ENCODE peak calls at places on chromosomes 2 and 18, in four cellular contexts. C is spleen, N is endothelial cell, X is AG04450. O is an unnamed sample.

GRCh38 chr2:225282858-225283693 is 116.4 kb upstream of the NYAP2 start:
- DNase-seq in C (no peak), N (peak), X (no peak), O (peak)

GRCh38 chr18:46290440-46291020 is 186.3 kb downstream of the HAUS1 start:
- DNase-seq in C (no peak), N (no peak), X (no peak), O (no peak)

GRCh38 chr2:237209885-237210284 is 124.2 kb downstream of the COPS8 start:
- DNase-seq in C (no peak), N (no peak), X (no peak), O (no peak)

GRCh38 chr2:200356794-200357472 is 50.4 kb downstream of the SPATS2L start:
- DNase-seq in C (no peak), N (no peak), X (peak), O (peak)

GRCh38 chr18:37561986-37562385 is 3.6 kb downstream of the CELF4 start:
- DNase-seq in C (peak), N (no peak), X (no peak), O (no peak)

GRCh38 chr2:36366491-36367120 is 11.0 kb downstream of the CRIM1 start:
- DNase-seq in C (no peak), N (no peak), X (no peak), O (no peak)

GRCh38 chr2:63594622-63595021 is 5.9 kb downstream of the MDH1 start:
- DNase-seq in C (no peak), N (no peak), X (no peak), O (no peak)

GRCh38 chr18:79458131-79458838 is 62.6 kb downstream of the NFATC1 start:
- DNase-seq in C (no peak), N (peak), X (peak), O (peak)

GRCh38 chr2:230614913-230615332 is 97.7 kb upstream of the CAB39 start:
- DNase-seq in C (peak), N (no peak), X (no peak), O (no peak)

GRCh38 chr2:175937216-175937615 is 64.9 kb downstream of the LNPK start:
- DNase-seq in C (no peak), N (no peak), X (no peak), O (no peak)

GRCh38 chr2:168626610-168627009 is 170.5 kb downstream of the CERS6 start:
- DNase-seq in C (no peak), N (no peak), X (no peak), O (no peak)

GRCh38 chr2:145007673-145008263 is 487.8 kb upstream of the ZEB2 start:
- DNase-seq in C (no peak), N (no peak), X (no peak), O (peak)

GRCh38 chr2:36357506-36358316 is 2.1 kb downstream of the CRIM1 start:
- DNase-seq in C (peak), N (peak), X (peak), O (peak)

GRCh38 chr2:169160926-169161481 is 91.6 kb downstream of the DHRS9 start:
- DNase-seq in C (no peak), N (no peak), X (no peak), O (no peak)

GRCh38 chr2:96144481-96145027 is 686 bp downstream of the DUSP2 start:
- DNase-seq in C (peak), N (no peak), X (no peak), O (no peak)

GRCh38 chr2:103959174-103960125 is 894.5 kb upstream of the POU3F3 start:
- DNase-seq in C (no peak), N (peak), X (no peak), O (no peak)

GRCh38 chr2:240300261-240300821 is 135.1 kb upstream of the GPC1 start:
- DNase-seq in C (peak), N (no peak), X (no peak), O (no peak)

GRCh38 chr2:103285354-103285753 is 523.5 kb downstream of the TMEM182 start:
- DNase-seq in C (no peak), N (no peak), X (no peak), O (no peak)

GRCh38 chr2:107776333-107776732 is 50.4 kb upstream of the RGPD4 start:
- DNase-seq in C (no peak), N (no peak), X (no peak), O (no peak)

GRCh38 chr2:235766206-235766794 is 272.5 kb downstream of the AGAP1 start:
- DNase-seq in C (no peak), N (peak), X (peak), O (peak)

GRCh38 chr2:148876589-148877402 is 1.8 kb downstream of the KIF5C start:
- DNase-seq in C (peak), N (peak), X (no peak), O (no peak)

GRCh38 chr18:76814256-76814655 is 8.1 kb upstream of the ZNF236 start:
- DNase-seq in C (no peak), N (no peak), X (no peak), O (no peak)

GRCh38 chr18:76817888-76818611 is 4.3 kb upstream of the ZNF236 start:
- DNase-seq in C (no peak), N (no peak), X (no peak), O (no peak)

GRCh38 chr18:76821356-76821874 is 942 bp upstream of the ZNF236 start:
- DNase-seq in C (no peak), N (no peak), X (no peak), O (no peak)

GRCh38 chr18:76819411-76820136 is 2.8 kb upstream of the ZNF236 start:
- DNase-seq in C (no peak), N (no peak), X (no peak), O (no peak)

DNA sequence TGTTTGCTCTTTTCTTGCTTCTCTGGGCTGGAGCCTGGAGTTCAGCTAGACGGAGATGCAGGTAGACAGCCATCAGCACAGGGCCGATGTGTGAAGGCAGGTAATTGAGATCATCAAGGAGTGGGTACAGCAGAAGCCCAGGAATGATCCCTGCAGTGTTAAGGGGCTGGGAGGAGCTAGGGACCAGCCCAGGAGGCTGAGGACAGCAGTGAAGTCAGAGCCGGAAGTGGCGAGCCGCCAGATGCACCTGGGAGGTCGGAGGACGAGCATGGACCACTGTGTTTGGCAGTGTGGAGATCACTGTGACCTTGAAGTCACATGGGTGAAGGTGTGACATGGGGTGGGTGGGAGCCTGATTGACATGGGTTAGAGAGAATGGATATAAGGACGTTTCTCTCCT is 6.2 kb upstream of the ZNF236 start:
- DNase-seq in C (no peak), N (no peak), X (no peak), O (no peak)
- TF ChIP-seq CTCF in C (no peak), N (no peak), X (no peak), O (no peak)

GRCh38 chr18:50644807-50645206 is 84.9 kb downstream of the MAPK4 start:
- DNase-seq in C (no peak), N (peak), X (no peak), O (no peak)
- TF ChIP-seq CTCF in C (no peak), N (no peak), X (no peak), O (peak)

GRCh38 chr2:135798762-135799161 is 38.2 kb downstream of the LCT start:
- DNase-seq in C (no peak), N (no peak), X (no peak), O (peak)

GRCh38 chr2:135797497-135798274 is 39.3 kb downstream of the LCT start:
- DNase-seq in C (peak), N (peak), X (peak), O (peak)

GRCh38 chr2:135798275-135798705 is 38.7 kb downstream of the LCT start:
- DNase-seq in C (no peak), N (no peak), X (no peak), O (no peak)

GRCh38 chr2:135800513-135801460 is 36.2 kb downstream of the LCT start:
- DNase-seq in C (no peak), N (no peak), X (no peak), O (no peak)

GRCh38 chr2:135799738-135800137 is 37.2 kb downstream of the LCT start:
- DNase-seq in C (no peak), N (no peak), X (no peak), O (no peak)
- TF ChIP-seq CTCF in C (no peak), N (no peak), X (no peak), O (no peak)

GRCh38 chr2:121694398-121695178 is 42.1 kb downstream of the NIFK start:
- DNase-seq in C (no peak), N (no peak), X (no peak), O (peak)

GRCh38 chr2:121686218-121686617 is 37.0 kb upstream of the CLASP1 start:
- DNase-seq in C (no peak), N (no peak), X (no peak), O (no peak)

GRCh38 chr2:121690095-121690494 is 40.8 kb upstream of the CLASP1 start:
- DNase-seq in C (no peak), N (no peak), X (no peak), O (no peak)

GRCh38 chr2:121688820-121689219 is 39.6 kb upstream of the CLASP1 start:
- DNase-seq in C (no peak), N (no peak), X (no peak), O (no peak)

DNA sequence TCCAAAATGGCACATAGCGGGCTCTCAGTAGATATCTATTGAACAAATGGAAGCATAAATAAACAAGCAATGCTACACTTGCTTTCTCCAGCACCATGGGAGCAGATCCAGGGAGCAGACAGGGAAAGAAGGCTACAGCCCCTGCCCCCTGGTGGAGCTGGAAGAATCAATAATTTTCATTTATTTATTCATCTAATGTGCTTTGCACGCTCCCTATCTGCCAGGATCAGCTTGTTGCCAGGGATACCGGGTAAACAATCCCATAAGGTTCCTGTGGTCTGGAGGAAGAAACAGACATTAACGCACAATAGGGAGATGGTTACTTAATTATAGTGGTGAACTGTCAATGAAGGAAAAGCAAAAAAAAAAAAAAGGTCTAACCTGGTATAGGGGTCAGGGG is 40.1 kb upstream of the CLASP1 start:
- DNase-seq in C (no peak), N (peak), X (peak), O (peak)
- TF ChIP-seq CTCF in C (no peak), N (no peak), X (peak), O (peak)

DNA sequence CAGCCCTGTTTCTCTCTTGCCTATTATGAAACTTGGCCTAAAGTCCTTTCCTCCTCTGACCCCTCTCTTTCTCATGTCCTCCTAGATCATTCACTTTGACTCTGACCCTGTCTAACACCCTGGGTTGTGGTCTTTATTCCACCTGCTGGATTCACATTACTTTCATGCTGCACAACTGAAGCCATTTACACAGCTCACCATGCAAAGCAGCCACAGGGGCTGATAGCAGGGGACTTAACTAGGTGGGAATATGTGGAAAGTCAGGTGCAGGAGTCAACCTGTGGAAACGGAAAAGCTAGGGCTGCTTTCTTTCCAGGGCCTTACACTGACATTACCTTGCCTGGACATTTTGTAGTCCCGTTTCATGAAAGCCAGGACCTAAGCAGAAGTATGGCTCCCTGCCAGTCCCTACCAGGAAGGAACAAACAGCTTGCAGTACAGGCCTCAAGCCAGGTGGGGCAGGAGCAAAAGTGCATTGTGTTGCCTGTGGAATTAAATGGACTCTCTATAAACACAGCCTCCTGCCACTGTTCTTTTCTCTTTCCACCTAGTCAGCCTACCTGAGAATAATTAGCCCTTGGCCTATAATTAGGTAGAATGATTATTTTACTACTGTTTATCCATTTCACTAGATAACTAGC is 11.8 kb downstream of the MAPRE3 start:
- DNase-seq in C (no peak), N (peak), X (no peak), O (peak)
- TF ChIP-seq CTCF in C (peak), N (no peak), X (peak), O (peak)

GRCh38 chr2:227774011-227774624 is 28.4 kb downstream of the SCYGR8 start:
- DNase-seq in C (no peak), N (no peak), X (no peak), O (no peak)
- TF ChIP-seq CTCF in C (no peak), N (peak), X (peak), O (peak)